ENCODE peak calls at places on chromosomes 11 and 22, in five cellular contexts. W is GM13977, G is OCI-LY7, S is nephron progenitor cell, R is A673. K is an unnamed sample.

GRCh38 chr11:130436171-130436570 is 7.8 kb upstream of the ADAMTS8 start:
- DNase-seq in S (no peak), G (no peak), R (no peak), W (no peak), K (no peak)

GRCh38 chr11:60785806-60786361 is 751 bp downstream of the MS4A10 start:
- DNase-seq in W (no peak), S (no peak), G (no peak), R (no peak), K (no peak)

GRCh38 chr11:69007978-69008381 is 5.1 kb downstream of the MRGPRF start:
- DNase-seq in W (no peak), S (no peak), G (no peak), R (no peak), K (no peak)

GRCh38 chr11:113384551-113384950 is 3.0 kb upstream of the ANKK1 start:
- DNase-seq in R (peak; percentile 85), G (no peak), W (no peak), S (no peak), K (no peak)

GRCh38 chr11:48168815-48169214 is 47.8 kb upstream of the OR4B1 start:
- DNase-seq in R (no peak), W (no peak), S (no peak), G (no peak), K (no peak)

GRCh38 chr22:23217171-23218052 is 37.1 kb downstream of the BCR start:
- DNase-seq in S (no peak), R (no peak), G (no peak), W (no peak), K (no peak)

GRCh38 chr11:69231466-69232018 is 62.4 kb upstream of the MYEOV start:
- DNase-seq in R (no peak), W (no peak), S (no peak), G (no peak), K (no peak)

GRCh38 chr11:131064373-131064991 is 148.2 kb upstream of the SNX19 start:
- DNase-seq in G (peak; percentile 68), S (peak; percentile 83), R (peak; percentile 76), W (peak; percentile 71), K (peak; percentile 48)

GRCh38 chr22:24230911-24231656 is 13.8 kb downstream of the GGT5 start:
- DNase-seq in S (peak; percentile 63), G (peak; percentile 61), W (peak; percentile 80), R (peak; percentile 53), K (peak; percentile 36)
- TF ChIP-seq CTCF in S (peak; percentile 42), G (peak; percentile 69), W (peak; percentile 69), R (peak; percentile 56), K (peak; percentile 51)

DNA sequence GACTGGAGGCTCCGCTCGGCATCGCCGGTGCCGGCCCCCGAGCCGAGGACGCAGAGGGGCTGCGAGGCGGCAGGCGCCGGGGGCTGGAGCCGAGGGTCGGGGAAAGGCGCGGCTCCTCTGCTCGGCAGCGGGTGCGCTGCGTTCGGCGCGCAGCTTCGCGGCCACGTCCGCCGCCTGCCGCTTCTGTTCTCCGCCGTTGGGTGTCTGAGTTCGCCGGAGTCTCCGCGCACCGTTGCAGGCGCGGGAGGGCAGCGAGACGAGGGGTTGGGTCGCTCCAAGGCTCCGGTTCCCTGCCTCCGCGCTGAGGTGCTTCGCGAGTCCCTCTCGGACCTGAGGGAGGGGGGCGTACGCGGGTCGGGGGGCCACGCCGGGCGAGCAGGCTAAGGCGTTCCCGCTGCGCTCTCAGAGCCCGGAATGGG is 350 bp downstream of the MN1 start:
- DNase-seq in W (peak; percentile 67), S (peak; percentile 65), G (no peak), R (peak; percentile 64), K (peak; percentile 35)
- TF ChIP-seq CTCF in W (no peak), S (no peak), G (no peak), R (no peak), K (no peak)

DNA sequence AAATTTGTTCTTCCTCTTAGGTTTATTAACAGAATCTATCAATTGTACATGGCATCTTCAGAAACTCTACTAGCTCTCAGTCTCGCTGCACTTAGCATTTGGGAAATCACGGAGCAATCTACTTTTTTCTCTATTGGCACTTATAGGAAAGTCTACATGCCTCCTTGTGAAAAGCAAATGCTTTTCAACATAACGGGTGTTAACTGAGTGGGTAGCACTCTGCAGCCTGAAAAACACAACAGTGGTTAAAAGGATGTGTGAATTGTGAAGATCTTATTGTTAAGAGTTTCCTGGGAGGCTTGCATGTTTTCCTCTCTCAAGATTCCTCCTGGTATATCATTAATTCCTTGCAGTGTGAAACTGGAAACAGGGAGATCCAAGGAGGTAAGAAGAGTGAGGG is 204.2 kb upstream of the SESN3 start:
- DNase-seq in R (no peak), S (no peak), W (no peak), G (no peak), K (no peak)
- TF ChIP-seq CTCF in R (no peak), S (no peak), W (no peak), G (no peak), K (no peak)

DNA sequence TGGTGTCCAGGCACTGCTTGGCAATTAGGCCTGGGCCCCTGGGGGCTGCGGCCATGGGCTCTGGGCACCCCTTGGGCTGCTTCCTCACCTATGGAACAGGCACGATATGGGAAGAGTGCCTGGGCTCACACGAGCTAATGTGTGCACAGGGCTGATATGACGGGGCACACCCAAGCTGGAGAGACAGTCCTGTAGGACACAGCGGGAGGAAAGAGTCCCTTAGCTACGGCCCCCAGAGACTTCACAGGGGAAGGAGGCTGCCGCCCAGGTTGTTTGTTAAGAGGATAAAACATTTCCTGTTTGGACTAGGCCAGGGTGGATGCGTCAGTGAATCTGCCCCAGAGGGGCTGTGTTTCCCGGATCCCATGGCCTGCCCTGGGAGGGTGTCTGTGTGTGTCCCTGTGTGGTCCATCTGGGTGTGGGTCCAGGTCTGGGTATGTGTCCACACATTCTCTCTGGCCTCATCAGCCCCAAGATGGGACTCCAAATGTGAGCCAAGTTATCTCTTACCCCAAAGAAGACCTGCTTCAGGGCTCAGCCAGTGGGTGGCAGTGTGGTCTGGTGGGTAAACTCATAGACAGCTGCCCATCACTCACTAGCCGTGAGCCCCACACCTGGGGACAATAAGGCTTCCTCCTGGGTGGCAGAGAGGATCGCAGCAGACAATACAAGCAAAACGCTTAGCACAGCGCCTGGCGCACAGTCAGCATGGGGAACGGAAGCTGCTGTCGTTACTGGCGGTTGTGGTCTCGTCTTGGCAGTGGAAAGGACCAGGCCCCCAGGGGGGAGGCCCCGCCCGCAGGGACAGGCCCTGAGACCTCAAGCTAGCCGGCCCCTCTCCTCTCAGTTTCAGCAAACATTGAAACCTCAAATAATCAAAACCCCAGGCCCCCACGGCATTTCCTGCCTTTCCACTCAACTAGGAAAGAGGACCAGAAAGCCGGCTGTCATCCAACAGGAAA is 3.2 kb upstream of the EMID1 start:
- DNase-seq in R (peak; percentile 61), G (peak; percentile 70), W (peak; percentile 92), S (no peak), K (no peak)
- TF ChIP-seq CTCF in R (peak; percentile 58), G (peak; percentile 78), W (peak; percentile 48), S (no peak), K (peak; percentile 16)

DNA sequence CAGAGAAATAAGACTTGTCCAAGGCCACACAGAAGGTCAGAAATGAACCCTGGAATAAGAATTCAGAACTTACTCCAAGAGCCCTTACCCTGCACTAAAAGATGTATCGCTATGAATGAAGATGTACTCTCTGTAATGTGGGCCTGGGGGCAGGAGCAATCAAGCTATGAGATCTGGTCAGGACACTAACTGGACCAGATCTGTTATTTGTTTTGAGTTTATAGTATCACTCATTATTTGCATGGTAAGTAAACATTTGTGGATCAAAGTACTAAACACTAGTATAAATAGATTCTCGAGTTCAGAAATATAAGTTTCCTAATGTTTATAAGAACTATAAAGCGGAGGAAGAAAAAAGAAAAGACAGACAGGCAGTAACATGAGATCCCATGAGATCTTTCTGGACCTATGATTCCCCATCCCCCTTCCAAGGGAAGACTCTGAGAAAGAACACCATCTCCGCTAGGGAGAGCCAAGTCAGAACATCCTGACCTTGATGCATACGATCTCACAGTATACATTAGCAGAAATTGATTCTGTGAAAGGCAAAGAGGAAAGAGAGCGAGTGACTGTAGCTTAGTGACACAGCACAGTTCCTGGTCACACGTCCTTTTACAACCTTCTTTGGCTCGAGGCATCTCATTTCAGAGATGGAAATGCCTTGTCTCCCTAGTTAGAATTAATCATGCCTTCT is 71.2 kb downstream of the USP35 start:
- DNase-seq in R (no peak), S (no peak), W (no peak), G (no peak), K (no peak)
- TF ChIP-seq CTCF in R (no peak), S (no peak), W (no peak), G (no peak), K (no peak)

GRCh38 chr11:10771457-10771856 is 20.4 kb downstream of the CTR9 start:
- DNase-seq in S (no peak), W (no peak), G (no peak), R (no peak), K (no peak)

GRCh38 chr11:10770626-10771254 is 19.7 kb downstream of the CTR9 start:
- DNase-seq in G (peak; percentile 58), R (peak; percentile 45), W (no peak), S (peak; percentile 57), K (peak; percentile 21)
- TF ChIP-seq CTCF in G (peak; percentile 95), R (peak; percentile 72), W (peak; percentile 67), S (peak; percentile 66), K (peak; percentile 74)

GRCh38 chr11:12581923-12582322 is 92.3 kb upstream of the TEAD1 start:
- DNase-seq in G (no peak), W (no peak), R (peak; percentile 47), S (no peak), K (no peak)

GRCh38 chr11:12573707-12574106 is 100.5 kb upstream of the TEAD1 start:
- DNase-seq in W (no peak), S (no peak), R (no peak), G (no peak), K (no peak)

DNA sequence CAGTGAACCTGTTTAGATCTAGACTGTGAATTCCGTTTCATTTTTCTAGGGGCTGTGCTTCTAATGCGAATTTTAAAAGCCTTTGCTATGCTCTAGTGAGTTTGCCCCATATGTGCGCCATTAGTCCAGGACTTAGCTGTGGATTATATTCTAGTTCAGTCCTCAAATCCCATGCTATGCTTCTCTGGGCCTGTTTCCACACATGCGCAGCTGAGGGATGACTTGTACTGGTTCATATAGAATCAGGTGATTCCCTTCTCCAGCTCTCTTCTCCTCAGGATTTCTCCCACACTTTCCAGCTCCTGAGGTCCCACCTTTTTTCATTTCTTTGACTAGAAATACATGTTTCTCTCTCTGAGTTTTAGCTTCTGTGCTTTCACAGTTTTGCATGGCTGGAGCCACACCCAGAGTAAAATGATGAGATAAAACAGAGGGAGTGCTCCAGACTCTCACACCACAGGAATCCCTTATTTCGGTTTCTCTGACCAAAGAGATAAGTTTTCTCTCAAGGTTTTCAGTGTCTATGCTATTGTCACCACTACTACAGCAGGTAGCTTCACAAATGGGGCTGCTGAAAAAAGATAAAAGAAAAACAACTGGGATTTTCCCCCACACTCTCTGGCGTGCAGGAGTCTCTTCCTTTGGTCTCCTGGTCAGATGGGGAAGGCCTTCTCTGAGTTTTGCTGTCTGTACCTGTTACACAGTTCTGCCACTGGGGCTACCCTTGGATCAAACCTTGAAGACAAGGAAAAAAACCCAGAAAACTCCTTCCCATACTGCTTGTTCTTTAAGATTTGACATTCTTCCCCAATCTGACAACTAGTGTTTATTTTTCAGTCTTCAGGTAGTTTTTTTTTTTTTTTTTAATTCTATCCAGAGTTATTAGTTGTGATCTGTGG is 96.2 kb upstream of the TEAD1 start:
- DNase-seq in W (no peak), R (no peak), G (no peak), S (no peak), K (no peak)
- TF ChIP-seq CTCF in W (no peak), R (no peak), G (no peak), S (no peak), K (peak; percentile 35)

GRCh38 chr22:42074153-42074750 is at the start of gene PHETA2:
- DNase-seq in G (no peak), S (no peak), R (no peak), W (peak; percentile 58), K (no peak)
- TF ChIP-seq CTCF in G (peak; percentile 34), S (no peak), R (no peak), W (peak; percentile 58), K (peak; percentile 52)

K was measured in progenitor cell of endocrine pancreas.